ENCODE peak calls at places on chromosomes 6 and 20, in nine cellular contexts. T, Q, N, B, E, P, F, A and K are unnamed samples.
A peak's percentile ranks its signal among the peaks of the same experiment; 100 is the strongest.

GRCh38 chr20:51221791-51222408 is 199.0 kb upstream of the KCNG1 start:
- DNase-seq in B (no peak), F (no peak), E (no peak), Q (no peak), T (peak; percentile 1), P (no peak), A (no peak), N (peak; percentile 56), K (no peak)

GRCh38 chr20:54351371-54352136 is 123.8 kb upstream of the DOK5 start:
- DNase-seq in B (no peak), F (no peak), P (no peak), A (no peak), E (no peak), Q (no peak), N (no peak), T (no peak), K (no peak)

GRCh38 chr6:123812621-123813020 is 9.0 kb downstream of the NKAIN2 start:
- DNase-seq in F (no peak), P (no peak), E (no peak), N (no peak), A (no peak), T (no peak), Q (no peak), B (no peak), K (no peak)

GRCh38 chr6:46642928-46643751 is 9.5 kb downstream of the CYP39A1 start:
- DNase-seq in Q (no peak), F (no peak), B (no peak), E (no peak), N (no peak), A (no peak), P (no peak), T (no peak), K (no peak)

GRCh38 chr6:90574610-90575009 is 12.3 kb downstream of the MAP3K7 start:
- DNase-seq in P (no peak), Q (no peak), F (no peak), A (no peak), E (no peak), T (peak; percentile 36), B (no peak), N (peak; percentile 53), K (no peak)

GRCh38 chr20:3716195-3716834 is 3.9 kb upstream of the SIGLEC1 start:
- DNase-seq in P (peak; percentile 49), B (no peak), A (no peak), T (peak; percentile 80), F (no peak), N (peak; percentile 49), E (peak; percentile 37), Q (peak; percentile 64), K (no peak)

GRCh38 chr20:58146081-58146734 is 82.2 kb downstream of the ANKRD60 start:
- DNase-seq in P (no peak), B (no peak), A (no peak), F (no peak), T (no peak), E (no peak), N (no peak), Q (no peak), K (no peak)

GRCh38 chr20:57768519-57768918 is 58.7 kb upstream of the PMEPA1 start:
- DNase-seq in P (no peak), B (no peak), A (no peak), E (no peak), F (no peak), N (no peak), T (no peak), Q (no peak), K (no peak)

GRCh38 chr6:165098165-165098564 is 211.2 kb downstream of the C6orf118 start:
- DNase-seq in T (no peak), Q (no peak), B (no peak), N (no peak), P (no peak), E (peak; percentile 14), F (no peak), A (no peak), K (no peak)